ENCODE peak calls at places on chromosomes 13 and 19, in four cellular contexts. U is uterus, O is nucleus accumbens, W is psoas muscle. B is an unnamed sample.

GRCh38 chr13:30071890-30072817 is 221.7 kb upstream of the UBL3 start:
- DNase-seq in U (no peak), O (no peak), W (no peak), B (no peak)

GRCh38 chr19:42683917-42684513 is 56.3 kb downstream of the PSG3 start:
- DNase-seq in U (no peak), O (no peak), W (no peak), B (no peak)

GRCh38 chr19:18278521-18279265 is 2.7 kb downstream of the JUND start:
- DNase-seq in U (no peak), O (no peak), W (no peak), B (no peak)

GRCh38 chr19:24046550-24046949 is 40.4 kb upstream of the ZNF254 start:
- DNase-seq in U (no peak), O (no peak), W (no peak), B (no peak)

GRCh38 chr13:98447881-98448641 is 128.8 kb downstream of the STK24 start:
- DNase-seq in U (no peak), O (peak; percentile 85), W (peak; percentile 67), B (peak; percentile 44)

GRCh38 chr19:2546128-2547032 is 70.5 kb downstream of the GADD45B start:
- DNase-seq in U (peak; percentile 60), O (peak; percentile 94), W (peak; percentile 89), B (peak; percentile 78)

GRCh38 chr13:42547615-42548014 is 26.3 kb upstream of the TNFSF11 start:
- DNase-seq in U (no peak), O (no peak), W (no peak), B (no peak)

GRCh38 chr13:73133536-73133935 is 74.7 kb downstream of the KLF5 start:
- DNase-seq in U (no peak), O (no peak), W (no peak), B (no peak)

GRCh38 chr19:33295621-33296472 is 6.5 kb downstream of the CEBPA start:
- DNase-seq in U (no peak), O (no peak), W (no peak), B (no peak)

GRCh38 chr19:55657004-55657747 is 2.3 kb downstream of the U2AF2 start:
- DNase-seq in U (no peak), O (no peak), W (no peak), B (no peak)

GRCh38 chr19:32403291-32403995 is 2.1 kb upstream of the DPY19L3 start:
- DNase-seq in U (no peak), O (no peak), W (no peak), B (no peak)

B was measured in gastrocnemius medialis.